ENCODE peak calls at places on chromosome 10, in six cellular contexts. Q is effector memory CD4-positive, alpha-beta T cell; E is AML-193; P is lower leg skin; S is AG08396; I is stimulated activated CD4-positive, alpha-beta T cell treated with anti-CD3 and anti-CD28 coated beads, Interleukin-4, amount 100 ng/mL, for 4 hours. O is an unnamed sample.

GRCh38 chr10:48568131-48568530 is 36.7 kb downstream of the ARHGAP22 start:
- DNase-seq in E (no peak), I (no peak), Q (no peak), S (no peak), P (peak), O (no peak)

GRCh38 chr10:48445932-48446331 is 139.5 kb downstream of the MAPK8 start:
- DNase-seq in Q (no peak), P (peak), I (no peak), S (no peak), E (no peak), O (no peak)

GRCh38 chr10:15262036-15262713 is 93.7 kb upstream of the NMT2 start:
- DNase-seq in Q (no peak), S (no peak), P (no peak), E (no peak), I (no peak), O (no peak)

GRCh38 chr10:108544500-108545120 is 1378.7 kb downstream of the XPNPEP1 start:
- DNase-seq in I (peak), Q (no peak), E (peak), S (peak), P (peak), O (no peak)

GRCh38 chr10:118832242-118832651 is 77.5 kb upstream of the CACUL1 start:
- DNase-seq in I (no peak), P (peak), E (no peak), Q (no peak), S (peak), O (no peak)

GRCh38 chr10:119602241-119603095 is 5.7 kb upstream of the TIAL1 start:
- DNase-seq in I (peak), Q (no peak), S (peak), E (peak), P (no peak), O (no peak)

GRCh38 chr10:625335-625699 is 64.2 kb downstream of the DIP2C start:
- DNase-seq in E (no peak), P (no peak), S (no peak), I (no peak), Q (no peak), O (no peak)

GRCh38 chr10:91043173-91043910 is 122.5 kb upstream of the ANKRD1 start:
- DNase-seq in S (peak), Q (no peak), E (peak), I (no peak), P (no peak), O (no peak)

GRCh38 chr10:100346351-100346764 is 675 bp upstream of the SCD start:
- DNase-seq in P (peak), I (peak), S (peak), Q (peak), E (peak), O (peak)

GRCh38 chr10:3573498-3573897 is 211.5 kb downstream of the KLF6 start:
- DNase-seq in S (no peak), Q (no peak), E (no peak), I (no peak), P (no peak), O (no peak)

GRCh38 chr10:29735628-29736324 is 101.0 kb upstream of the SVIL start:
- DNase-seq in I (peak), E (peak), Q (peak), P (peak), S (peak), O (peak)

GRCh38 chr10:89963446-89964102 is 262.2 kb downstream of the KIF20B start:
- DNase-seq in S (no peak), Q (no peak), I (no peak), E (no peak), P (no peak), O (no peak)

GRCh38 chr10:100362570-100363496 is 15.8 kb downstream of the SCD start:
- DNase-seq in E (no peak), P (no peak), Q (no peak), S (no peak), I (no peak), O (no peak)

GRCh38 chr10:78524941-78525340 is 491.3 kb downstream of the RPS24 start:
- DNase-seq in I (no peak), Q (no peak), P (peak), E (no peak), S (no peak), O (no peak)

GRCh38 chr10:123571978-123572377 is 94.2 kb upstream of the GPR26 start:
- DNase-seq in S (no peak), E (no peak), I (no peak), Q (no peak), P (no peak), O (no peak)

GRCh38 chr10:13882112-13882711 is 295.4 kb downstream of the PRPF18 start:
- DNase-seq in I (no peak), E (peak), S (peak), Q (no peak), P (peak), O (no peak)

GRCh38 chr10:79932841-79933379 is 16.0 kb downstream of the SFTPD start:
- DNase-seq in P (peak), I (no peak), Q (no peak), E (no peak), S (no peak), O (no peak)

GRCh38 chr10:71999360-72000072 is 35.3 kb downstream of the CHST3 start:
- DNase-seq in S (peak), E (no peak), I (no peak), Q (no peak), P (peak), O (no peak)

GRCh38 chr10:88792656-88793055 is 9.9 kb upstream of the LIPM start:
- DNase-seq in S (no peak), I (no peak), Q (no peak), E (peak), P (no peak), O (no peak)

GRCh38 chr10:90775351-90776028 is 82.3 kb downstream of the HTR7 start:
- DNase-seq in Q (no peak), E (no peak), I (no peak), P (no peak), S (no peak), O (no peak)

GRCh38 chr10:106555599-106555998 is 608.9 kb downstream of the SORCS1 start:
- DNase-seq in Q (no peak), E (no peak), S (no peak), I (no peak), P (no peak), O (no peak)

GRCh38 chr10:50397312-50398140 is 146.2 kb upstream of the ASAH2 start:
- DNase-seq in S (no peak), E (no peak), I (no peak), P (no peak), Q (no peak), O (no peak)

GRCh38 chr10:30980951-30981616 is 50.6 kb downstream of the ZNF438 start:
- DNase-seq in Q (no peak), E (no peak), S (peak), I (no peak), P (peak), O (no peak)

GRCh38 chr10:113957013-113957412 is 86.7 kb upstream of the ADRB1 start:
- DNase-seq in S (peak), I (no peak), Q (no peak), P (no peak), E (no peak), O (no peak)

GRCh38 chr10:62692085-62692484 is 112.4 kb upstream of the ADO start:
- DNase-seq in S (no peak), E (no peak), P (no peak), I (no peak), Q (no peak), O (no peak)

GRCh38 chr10:19412531-19412930 is 363.9 kb downstream of the MALRD1 start:
- DNase-seq in Q (no peak), E (peak), I (no peak), P (no peak), S (peak), O (no peak)

GRCh38 chr10:51878695-51879094 is 179.3 kb upstream of the CSTF2T start:
- DNase-seq in S (no peak), I (no peak), Q (no peak), P (no peak), E (no peak), O (no peak)

GRCh38 chr10:69650589-69651261 is 20.7 kb downstream of the FAM241B start:
- DNase-seq in P (no peak), I (no peak), Q (no peak), E (no peak), S (no peak), O (no peak)

GRCh38 chr10:11846542-11846941 is 23.4 kb downstream of the PROSER2 start:
- DNase-seq in S (peak), Q (no peak), E (no peak), I (no peak), P (no peak), O (no peak)

GRCh38 chr10:48227213-48227612 is 47.3 kb downstream of the FRMPD2 start:
- DNase-seq in I (no peak), Q (no peak), P (peak), S (no peak), E (no peak), O (no peak)

GRCh38 chr10:114526112-114526496 is 121.8 kb upstream of the AFAP1L2 start:
- DNase-seq in I (no peak), S (no peak), P (no peak), E (no peak), Q (peak), O (no peak)

GRCh38 chr10:121131426-121132277 is 280.5 kb downstream of the WDR11 start:
- DNase-seq in P (no peak), Q (no peak), S (no peak), I (no peak), E (no peak), O (no peak)

GRCh38 chr10:59648711-59649201 is 60.9 kb downstream of the SLC16A9 start:
- DNase-seq in E (no peak), I (no peak), S (no peak), Q (no peak), P (no peak), O (no peak)